ENCODE peak calls at places on chromosomes 13 and 19, in four cellular contexts. Z is adrenal gland, G is tibial artery, X is heart right ventricle. M is an unnamed sample.

GRCh38 chr19:35959040-35959967 is 23.1 kb downstream of the LRFN3 start:
- DNase-seq in Z (no peak), G (no peak), X (no peak), M (peak; percentile 51)

GRCh38 chr19:32862741-32863140 is 6.8 kb downstream of the SLC7A9 start:
- DNase-seq in Z (no peak), G (peak; percentile 27), X (no peak), M (no peak)

GRCh38 chr13:23609414-23610186 is 39.4 kb downstream of the TNFRSF19 start:
- DNase-seq in Z (no peak), G (no peak), X (peak; percentile 40), M (no peak)

GRCh38 chr13:45331123-45331619 is 9.8 kb downstream of the TPT1 start:
- DNase-seq in Z (no peak), G (no peak), X (no peak), M (no peak)

GRCh38 chr13:100946588-100946987 is 272.0 kb upstream of the TMTC4 start:
- DNase-seq in Z (no peak), G (no peak), X (no peak), M (no peak)

GRCh38 chr19:49200238-49200862 is 42.8 kb downstream of the TRPM4 start:
- DNase-seq in Z (no peak), G (no peak), X (no peak), M (no peak)

GRCh38 chr19:46124638-46125115 is at the start of gene IGFL3:
- DNase-seq in Z (no peak), G (no peak), X (no peak), M (no peak)

GRCh38 chr13:51999525-51999924 is 11.7 kb downstream of the ATP7B start:
- DNase-seq in Z (no peak), G (no peak), X (peak; percentile 81), M (peak; percentile 72)

GRCh38 chr19:38425810-38426466 is at the start of gene RASGRP4:
- DNase-seq in Z (no peak), G (no peak), X (peak; percentile 16), M (peak; percentile 51)

GRCh38 chr19:10226376-10227214 is 4.5 kb downstream of the S1PR2 start:
- DNase-seq in Z (peak; percentile 22), G (peak; percentile 79), X (peak; percentile 66), M (peak; percentile 83)

GRCh38 chr13:56528040-56528760 is 612.5 kb upstream of the PRR20A start:
- DNase-seq in Z (no peak), G (no peak), X (no peak), M (no peak)

GRCh38 chr13:50627111-50627510 is 216.4 kb downstream of the DLEU7 start:
- DNase-seq in Z (no peak), G (no peak), X (no peak), M (no peak)

GRCh38 chr13:63044617-63045016 is 1629.0 kb upstream of the PCDH20 start:
- DNase-seq in Z (no peak), G (no peak), X (no peak), M (no peak)

GRCh38 chr13:104389722-104390121 is 1323.5 kb upstream of the SLC10A2 start:
- DNase-seq in Z (no peak), G (no peak), X (no peak), M (no peak)

GRCh38 chr13:25538276-25538675 is 166.5 kb downstream of the ATP8A2 start:
- DNase-seq in Z (no peak), G (no peak), X (no peak), M (no peak)

GRCh38 chr13:59545007-59545406 is 618.7 kb downstream of the DIAPH3 start:
- DNase-seq in Z (no peak), G (no peak), X (no peak), M (no peak)

GRCh38 chr19:45505996-45506245 is 1.4 kb upstream of the VASP start:
- DNase-seq in Z (no peak), G (no peak), X (no peak), M (no peak)

GRCh38 chr13:24263652-24264051 is 45.7 kb upstream of the C1QTNF9 start:
- DNase-seq in Z (no peak), G (no peak), X (no peak), M (no peak)

DNA sequence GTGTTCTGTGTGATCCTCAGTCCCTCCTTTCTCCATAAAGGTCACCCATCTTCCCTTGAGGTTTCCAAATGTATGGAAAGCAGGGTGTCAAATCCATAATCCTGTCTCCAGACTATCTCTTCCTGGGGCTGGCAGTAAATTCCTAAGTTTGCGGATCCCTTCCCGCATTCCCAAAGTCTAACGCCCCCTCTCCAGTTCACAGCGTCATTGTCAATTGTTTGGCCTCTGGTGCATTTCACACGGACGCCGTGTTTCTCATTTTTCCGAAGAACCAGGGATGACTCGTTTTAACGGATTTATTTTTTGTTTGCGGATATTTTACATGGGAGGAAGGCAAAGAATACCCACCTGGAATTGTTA is 32.6 kb downstream of the ZNF136 start:
- DNase-seq in Z (no peak), G (no peak), X (no peak), M (no peak)
- H3K4me3 ChIP-seq in Z (peak overlapping the region; percentile 63), G (peak overlapping the region; percentile 67), X (peak overlapping the region; percentile 72), M (peak overlapping the region; percentile 83)

GRCh38 chr13:48319458-48320395 is 16.2 kb downstream of the RB1 start:
- DNase-seq in Z (no peak), G (no peak), X (no peak), M (no peak)

GRCh38 chr13:48322294-48322693 is 18.7 kb downstream of the RB1 start:
- DNase-seq in Z (no peak), G (no peak), X (no peak), M (no peak)

GRCh38 chr13:48320906-48321510 is 17.5 kb downstream of the RB1 start:
- DNase-seq in Z (no peak), G (no peak), X (no peak), M (no peak)

GRCh38 chr13:48318714-48319457 is 15.3 kb downstream of the RB1 start:
- DNase-seq in Z (no peak), G (peak; percentile 74), X (peak; percentile 19), M (no peak)

GRCh38 chr13:48320396-48320790 is 16.8 kb downstream of the RB1 start:
- DNase-seq in Z (no peak), G (no peak), X (no peak), M (no peak)
- H3K4me3 ChIP-seq in Z (no peak overlapping the region), G (no peak overlapping the region), X (no peak overlapping the region), M (peak overlapping the region; percentile 59)

GRCh38 chr19:8001995-8002849 is 3.2 kb downstream of the ELAVL1 start:
- DNase-seq in Z (peak; percentile 83), G (peak; percentile 82), X (peak; percentile 76), M (peak; percentile 84)
- H3K4me3 ChIP-seq in Z (peak overlapping the region; percentile 33), G (peak overlapping the region; percentile 30), X (peak overlapping the region; percentile 46), M (peak overlapping the region; percentile 62)

GRCh38 chr19:1646931-1647663 is 5.3 kb downstream of the TCF3 start:
- DNase-seq in Z (no peak), G (no peak), X (no peak), M (no peak)
- H3K4me3 ChIP-seq in Z (no peak overlapping the region), G (no peak overlapping the region), X (no peak overlapping the region), M (no peak overlapping the region)

GRCh38 chr13:44266305-44266704 is 107.3 kb upstream of the SERP2 start:
- DNase-seq in Z (no peak), G (no peak), X (no peak), M (no peak)

GRCh38 chr13:44267203-44267602 is 106.4 kb upstream of the SERP2 start:
- DNase-seq in Z (no peak), G (no peak), X (no peak), M (no peak)

GRCh38 chr13:44267966-44268365 is 105.7 kb upstream of the SERP2 start:
- DNase-seq in Z (no peak), G (no peak), X (no peak), M (no peak)

GRCh38 chr13:44268965-44269364 is 104.7 kb upstream of the SERP2 start:
- DNase-seq in Z (no peak), G (no peak), X (no peak), M (no peak)

GRCh38 chr13:44266772-44267171 is 106.9 kb upstream of the SERP2 start:
- DNase-seq in Z (no peak), G (no peak), X (no peak), M (no peak)
- H3K4me3 ChIP-seq in Z (no peak overlapping the region), G (no peak overlapping the region), X (no peak overlapping the region), M (no peak overlapping the region)

GRCh38 chr19:17739121-17739875 is 12.0 kb upstream of the FCHO1 start:
- DNase-seq in Z (no peak), G (no peak), X (peak; percentile 28), M (peak; percentile 40)
- H3K4me3 ChIP-seq in Z (no peak overlapping the region), G (no peak overlapping the region), X (no peak overlapping the region), M (no peak overlapping the region)

DNA sequence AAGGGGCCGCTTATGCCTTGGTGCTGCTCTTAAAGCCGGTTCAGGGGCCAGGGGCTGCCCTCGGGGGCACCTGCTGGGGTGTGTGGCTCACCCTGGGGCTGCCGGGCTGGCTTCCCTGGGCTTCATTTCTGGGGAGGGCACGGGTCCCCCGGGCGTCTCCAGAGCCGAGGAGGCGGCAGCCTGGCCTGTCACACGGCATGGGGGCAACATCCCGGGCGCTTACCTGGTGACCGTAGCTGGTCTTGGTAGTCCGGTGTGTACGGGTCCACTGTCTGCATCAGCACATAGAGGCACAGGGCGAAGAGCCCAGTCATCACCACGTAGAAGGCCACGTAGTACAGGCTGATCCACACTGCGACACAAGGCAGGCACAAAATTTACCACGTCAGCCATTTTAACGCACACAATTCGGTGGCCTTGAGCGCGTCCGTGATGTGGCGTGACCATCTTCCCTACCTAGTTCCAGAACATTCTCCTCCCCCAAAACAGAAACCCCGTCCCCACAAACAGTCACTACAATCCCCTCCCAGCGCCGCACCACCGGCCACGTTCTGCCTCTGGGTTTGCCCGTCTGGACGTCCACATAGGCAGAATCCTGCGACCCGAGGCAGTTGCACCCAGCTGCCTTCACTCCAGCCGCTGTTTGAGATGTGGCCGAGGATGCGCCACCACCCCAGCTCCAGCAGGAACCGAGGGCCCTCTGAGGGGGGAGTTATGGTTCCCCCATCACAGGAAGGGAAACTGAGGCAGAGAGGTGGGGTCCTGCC is 3.2 kb downstream of the ATP4B start:
- DNase-seq in Z (no peak), G (peak; percentile 61), X (no peak), M (peak; percentile 13)
- H3K4me3 ChIP-seq in Z (no peak overlapping the region), G (no peak overlapping the region), X (no peak overlapping the region), M (no peak overlapping the region)

M was measured in left ventricle myocardium inferior.